ENCODE peak calls at places on chromosomes 16 and 17, in ten cellular contexts. Y is suprapubic skin; B is NCI-H1105 treated with DMSO at 0.1 percent for 48 hours; P is GM04504; V is GM23338; Q is progenitor cell of endocrine pancreas; F is IMR-90; M is GM23248; U is naive thymus-derived CD4-positive, alpha-beta T cell; J is hippocampal formation. N is an unnamed sample.

GRCh38 chr16:12225816-12226480 is 249.4 kb downstream of the SNX29 start:
- DNase-seq in B (peak; percentile 80), U (no peak), V (no peak), Q (no peak), M (peak; percentile 49), P (no peak), J (no peak), F (peak; percentile 53), Y (no peak), N (no peak)

GRCh38 chr16:66293932-66294331 is 72.6 kb upstream of the CDH5 start:
- DNase-seq in Y (no peak), Q (no peak), B (no peak), J (no peak), P (no peak), M (no peak), V (no peak), U (no peak), F (no peak), N (no peak)

GRCh38 chr17:39304188-39304587 is 78.4 kb upstream of the STAC2 start:
- DNase-seq in M (no peak), V (no peak), J (no peak), B (no peak), F (no peak), P (no peak), Q (no peak), U (no peak), Y (no peak), N (no peak)

GRCh38 chr17:32302037-32302436 is 36.4 kb downstream of the RHBDL3 start:
- DNase-seq in V (no peak), Q (no peak), B (no peak), Y (no peak), F (no peak), J (no peak), P (no peak), M (no peak), U (no peak), N (no peak)

GRCh38 chr16:11181889-11182279 is 74.1 kb downstream of the SOCS1 start:
- DNase-seq in Q (no peak), V (no peak), M (no peak), U (no peak), Y (no peak), P (no peak), F (peak; percentile 61), J (no peak), B (no peak), N (no peak)

GRCh38 chr17:31508310-31509094 is 117.0 kb downstream of the RAB11FIP4 start:
- DNase-seq in Q (no peak), J (no peak), M (peak; percentile 29), P (no peak), Y (no peak), V (peak; percentile 73), F (peak; percentile 8), B (no peak), U (peak; percentile 85), N (no peak)

GRCh38 chr16:28001642-28002041 is 61.9 kb downstream of the GSG1L start:
- DNase-seq in F (no peak), M (no peak), V (no peak), Y (no peak), P (no peak), U (no peak), B (no peak), J (no peak), Q (no peak), N (no peak)

GRCh38 chr17:65990593-65990992 is 201.3 kb downstream of the CEP112 start:
- DNase-seq in Q (no peak), J (no peak), F (no peak), M (no peak), P (no peak), B (no peak), Y (no peak), V (no peak), U (no peak), N (no peak)

GRCh38 chr17:2755941-2756724 is 6.7 kb upstream of the CCDC92B start:
- DNase-seq in Y (no peak), Q (peak; percentile 28), B (peak; percentile 11), V (peak; percentile 93), M (peak; percentile 26), U (no peak), F (no peak), J (no peak), P (no peak), N (no peak)

GRCh38 chr17:58786586-58787295 is 31.1 kb downstream of the PPM1E start:
- DNase-seq in Q (no peak), Y (no peak), U (no peak), J (no peak), F (peak; percentile 87), M (peak; percentile 67), P (peak; percentile 48), B (no peak), V (no peak), N (peak; percentile 82)

GRCh38 chr17:21689604-21690003 is 2.7 kb upstream of the KCNJ18 start:
- DNase-seq in J (no peak), F (peak; percentile 72), M (peak; percentile 99), B (no peak), Y (peak; percentile 80), U (no peak), Q (no peak), P (peak; percentile 88), V (no peak), N (peak; percentile 51)

GRCh38 chr16:58462997-58463891 is 36.7 kb upstream of the NDRG4 start:
- DNase-seq in F (no peak), B (peak; percentile 8), P (no peak), J (no peak), Y (no peak), V (peak; percentile 56), Q (peak; percentile 22), M (peak; percentile 26), U (no peak), N (no peak)

GRCh38 chr17:63542942-63543821 is 7.1 kb upstream of the DCAF7 start:
- DNase-seq in Y (no peak), F (no peak), M (no peak), Q (no peak), J (no peak), V (peak; percentile 24), U (no peak), P (no peak), B (no peak), N (no peak)

GRCh38 chr17:45296833-45297124 is 20.0 kb downstream of the MAP3K14 start:
- DNase-seq in V (no peak), B (no peak), P (no peak), F (no peak), M (no peak), J (no peak), U (no peak), Q (no peak), Y (no peak), N (peak; percentile 17)

GRCh38 chr17:41725134-41725533 is 9.3 kb downstream of the HAP1 start:
- DNase-seq in F (no peak), Y (no peak), M (no peak), J (no peak), V (no peak), B (no peak), P (no peak), Q (no peak), U (no peak), N (no peak)

GRCh38 chr17:22409160-22409751 is 716.9 kb downstream of the KCNJ18 start:
- DNase-seq in Y (no peak), P (no peak), M (no peak), B (no peak), U (no peak), Q (no peak), F (no peak), J (no peak), V (no peak), N (no peak)

GRCh38 chr16:50884066-50884860 is 142.4 kb downstream of the CYLD start:
- DNase-seq in B (no peak), P (no peak), Q (no peak), J (no peak), V (peak; percentile 77), M (no peak), F (no peak), U (no peak), Y (no peak), N (no peak)

GRCh38 chr16:83682126-83682857 is 125.5 kb upstream of the HSBP1 start:
- DNase-seq in V (no peak), U (no peak), Q (no peak), B (no peak), Y (no peak), P (no peak), F (no peak), M (peak; percentile 9), J (no peak), N (no peak)

GRCh38 chr17:77191266-77191665 is 50.5 kb downstream of the SEC14L1 start:
- DNase-seq in P (no peak), F (no peak), B (no peak), U (no peak), Y (no peak), M (no peak), Q (no peak), J (no peak), V (no peak), N (no peak)

GRCh38 chr16:50708373-50709060 is 15.1 kb downstream of the NOD2 start:
- DNase-seq in P (no peak), J (no peak), F (no peak), B (no peak), Y (no peak), Q (no peak), V (no peak), U (no peak), M (no peak), N (no peak)

GRCh38 chr17:49442051-49442450 is 27.4 kb upstream of the PHB1 start:
- DNase-seq in Y (no peak), J (no peak), P (no peak), U (no peak), M (no peak), B (peak; percentile 60), F (no peak), Q (no peak), V (no peak), N (no peak)

GRCh38 chr17:75341784-75342183 is 52.6 kb upstream of the SLC25A19 start:
- DNase-seq in P (no peak), F (no peak), J (no peak), M (no peak), V (no peak), Q (no peak), U (no peak), Y (no peak), B (no peak), N (no peak)

GRCh38 chr17:77555741-77556291 is 402.7 kb upstream of the TNRC6C start:
- DNase-seq in B (peak; percentile 90), Q (no peak), J (peak; percentile 33), Y (no peak), V (no peak), F (no peak), P (no peak), M (no peak), U (no peak), N (no peak)

GRCh38 chr16:20918486-20919239 is 18.1 kb downstream of the LYRM1 start:
- DNase-seq in V (no peak), U (no peak), M (peak; percentile 90), Q (no peak), J (no peak), F (peak; percentile 35), Y (peak; percentile 74), P (peak; percentile 70), B (no peak), N (peak; percentile 75)

GRCh38 chr17:81484195-81484979 is 28.2 kb downstream of the ACTG1 start:
- DNase-seq in Q (peak; percentile 91), P (no peak), F (peak; percentile 71), V (peak; percentile 92), B (peak; percentile 71), Y (peak; percentile 89), J (peak; percentile 77), U (peak; percentile 78), M (peak; percentile 91), N (peak; percentile 78)

GRCh38 chr17:74332017-74332650 is 6.1 kb downstream of the KIF19 start:
- DNase-seq in Q (no peak), V (no peak), J (no peak), P (no peak), U (no peak), M (no peak), B (peak; percentile 17), F (no peak), Y (no peak), N (no peak)

GRCh38 chr16:78516006-78516405 is 416.6 kb downstream of the WWOX start:
- DNase-seq in F (no peak), J (no peak), M (no peak), B (no peak), Q (no peak), Y (no peak), V (no peak), U (no peak), P (no peak), N (no peak)

GRCh38 chr17:56594528-56595418 is 1.3 kb downstream of the NOG start:
- DNase-seq in U (peak; percentile 46), V (peak; percentile 68), J (no peak), M (peak; percentile 59), P (no peak), F (peak; percentile 10), Y (no peak), B (no peak), Q (no peak), N (peak; percentile 66)